ENCODE peak calls at places on chromosome 7, in nine cellular contexts. One of them, this sample, is unnamed.
A peak's percentile ranks its signal among the peaks of the same experiment; 100 is the strongest.

GRCh38 chr7:23662124-23662982 is 17.6 kb upstream of the FAM221A start:
- DNase-seq in ovary: no peak
- DNase-seq in esophagus squamous epithelium: no peak
- DNase-seq in spleen: no peak
- DNase-seq in adrenal gland: no peak
- DNase-seq in body of pancreas: peak; percentile 42
- DNase-seq in sigmoid colon: no peak
- DNase-seq in uterus: no peak
- DNase-seq in H1: no peak
- DNase-seq in this sample: no peak

GRCh38 chr7:152735443-152736004 is 24.0 kb upstream of the ACTR3B start:
- DNase-seq in adrenal gland: peak; percentile 52
- DNase-seq in ovary: no peak
- DNase-seq in esophagus squamous epithelium: no peak
- DNase-seq in uterus: no peak
- DNase-seq in sigmoid colon: no peak
- DNase-seq in body of pancreas: no peak
- DNase-seq in H1: no peak
- DNase-seq in spleen: no peak
- DNase-seq in this sample: peak; percentile 97

GRCh38 chr7:37942934-37943610 is 22.6 kb downstream of the EPDR1 start:
- DNase-seq in sigmoid colon: peak; percentile 73
- DNase-seq in esophagus squamous epithelium: no peak
- DNase-seq in body of pancreas: peak; percentile 97
- DNase-seq in uterus: peak; percentile 47
- DNase-seq in adrenal gland: peak; percentile 95
- DNase-seq in spleen: peak; percentile 76
- DNase-seq in H1: peak; percentile 53
- DNase-seq in ovary: peak; percentile 94
- DNase-seq in this sample: no peak

GRCh38 chr7:82481499-82482097 is 38.0 kb upstream of the CACNA2D1 start:
- DNase-seq in body of pancreas: no peak
- DNase-seq in sigmoid colon: no peak
- DNase-seq in adrenal gland: no peak
- DNase-seq in H1: no peak
- DNase-seq in ovary: no peak
- DNase-seq in esophagus squamous epithelium: no peak
- DNase-seq in spleen: no peak
- DNase-seq in uterus: no peak
- DNase-seq in this sample: peak; percentile 47

GRCh38 chr7:28700790-28701203 is 257.3 kb downstream of the TRIL start:
- DNase-seq in esophagus squamous epithelium: no peak
- DNase-seq in ovary: no peak
- DNase-seq in sigmoid colon: no peak
- DNase-seq in adrenal gland: no peak
- DNase-seq in uterus: no peak
- DNase-seq in H1: no peak
- DNase-seq in spleen: no peak
- DNase-seq in body of pancreas: no peak
- DNase-seq in this sample: no peak

GRCh38 chr7:66776800-66777468 is 36.4 kb downstream of the RABGEF1 start:
- DNase-seq in sigmoid colon: no peak
- DNase-seq in uterus: no peak
- DNase-seq in spleen: no peak
- DNase-seq in ovary: no peak
- DNase-seq in esophagus squamous epithelium: no peak
- DNase-seq in adrenal gland: no peak
- DNase-seq in body of pancreas: no peak
- DNase-seq in H1: no peak
- DNase-seq in this sample: no peak

GRCh38 chr7:158863611-158864506 is 7.5 kb downstream of the DYNC2I1 start:
- DNase-seq in ovary: peak; percentile 79
- DNase-seq in adrenal gland: peak; percentile 91
- DNase-seq in H1: no peak
- DNase-seq in esophagus squamous epithelium: no peak
- DNase-seq in sigmoid colon: peak; percentile 91
- DNase-seq in spleen: peak; percentile 84
- DNase-seq in uterus: peak; percentile 79
- DNase-seq in body of pancreas: peak; percentile 59
- DNase-seq in this sample: peak; percentile 41

GRCh38 chr7:23931633-23932032 is 221.6 kb downstream of the STK31 start:
- DNase-seq in ovary: no peak
- DNase-seq in spleen: no peak
- DNase-seq in sigmoid colon: no peak
- DNase-seq in uterus: no peak
- DNase-seq in body of pancreas: no peak
- DNase-seq in H1: no peak
- DNase-seq in adrenal gland: no peak
- DNase-seq in esophagus squamous epithelium: no peak
- DNase-seq in this sample: no peak

GRCh38 chr7:129315916-129316315 is 91.1 kb downstream of the AHCYL2 start:
- DNase-seq in adrenal gland: no peak
- DNase-seq in body of pancreas: peak; percentile 30
- DNase-seq in uterus: no peak
- DNase-seq in ovary: no peak
- DNase-seq in sigmoid colon: no peak
- DNase-seq in esophagus squamous epithelium: no peak
- DNase-seq in H1: no peak
- DNase-seq in spleen: no peak
- DNase-seq in this sample: no peak
- TF ChIP-seq POLR2A in adrenal gland: no peak
- TF ChIP-seq POLR2A in body of pancreas: no peak
- TF ChIP-seq POLR2A in uterus: no peak
- TF ChIP-seq POLR2A in ovary: no peak
- TF ChIP-seq POLR2A in sigmoid colon: no peak
- TF ChIP-seq POLR2A in esophagus squamous epithelium: no peak
- TF ChIP-seq POLR2A in H1: no peak
- TF ChIP-seq POLR2A in spleen: no peak
- TF ChIP-seq POLR2A in this sample: no peak

GRCh38 chr7:539731-540411 is 20.2 kb upstream of the PDGFA start:
- DNase-seq in sigmoid colon: no peak
- DNase-seq in uterus: no peak
- DNase-seq in ovary: no peak
- DNase-seq in adrenal gland: no peak
- DNase-seq in H1: no peak
- DNase-seq in esophagus squamous epithelium: no peak
- DNase-seq in body of pancreas: peak; percentile 81
- DNase-seq in spleen: no peak
- DNase-seq in this sample: no peak
- H3K27ac ChIP-seq in sigmoid colon: no peak overlapping the region
- H3K27ac ChIP-seq in uterus: no peak overlapping the region
- H3K27ac ChIP-seq in ovary: no peak overlapping the region
- H3K27ac ChIP-seq in adrenal gland: no peak overlapping the region
- H3K27ac ChIP-seq in H1: no peak overlapping the region
- H3K27ac ChIP-seq in esophagus squamous epithelium: peak overlapping the region; percentile 57
- H3K27ac ChIP-seq in body of pancreas: peak overlapping the region; percentile 83
- H3K27ac ChIP-seq in spleen: no peak overlapping the region
- H3K27ac ChIP-seq in this sample: peak overlapping the region; percentile 17

GRCh38 chr7:92837214-92837749 is 909 bp upstream of the CDK6 start:
- DNase-seq in esophagus squamous epithelium: no peak
- DNase-seq in body of pancreas: no peak
- DNase-seq in sigmoid colon: no peak
- DNase-seq in adrenal gland: no peak
- DNase-seq in ovary: no peak
- DNase-seq in spleen: no peak
- DNase-seq in H1: no peak
- DNase-seq in uterus: no peak
- DNase-seq in this sample: peak; percentile 58

GRCh38 chr7:92834661-92835139 is 1.7 kb downstream of the CDK6 start:
- DNase-seq in H1: peak; percentile 80
- DNase-seq in ovary: peak; percentile 62
- DNase-seq in uterus: no peak
- DNase-seq in body of pancreas: peak; percentile 41
- DNase-seq in esophagus squamous epithelium: no peak
- DNase-seq in sigmoid colon: peak; percentile 70
- DNase-seq in adrenal gland: peak; percentile 26
- DNase-seq in spleen: no peak
- DNase-seq in this sample: peak; percentile 28

GRCh38 chr7:92835140-92835850 is 1.1 kb downstream of the CDK6 start:
- DNase-seq in adrenal gland: peak; percentile 70
- DNase-seq in H1: no peak
- DNase-seq in ovary: peak; percentile 56
- DNase-seq in body of pancreas: peak; percentile 78
- DNase-seq in esophagus squamous epithelium: no peak
- DNase-seq in sigmoid colon: peak; percentile 78
- DNase-seq in uterus: peak; percentile 46
- DNase-seq in spleen: peak; percentile 92
- DNase-seq in this sample: peak; percentile 81

GRCh38 chr7:92835851-92836488 is 403 bp downstream of the CDK6 start:
- DNase-seq in esophagus squamous epithelium: no peak
- DNase-seq in ovary: no peak
- DNase-seq in uterus: peak; percentile 19
- DNase-seq in H1: peak; percentile 50
- DNase-seq in adrenal gland: peak; percentile 35
- DNase-seq in sigmoid colon: peak; percentile 65
- DNase-seq in spleen: peak; percentile 76
- DNase-seq in body of pancreas: peak; percentile 34
- DNase-seq in this sample: no peak

GRCh38 chr7:92836489-92837213 is at the start of gene CDK6:
- DNase-seq in esophagus squamous epithelium: no peak
- DNase-seq in adrenal gland: peak; percentile 55
- DNase-seq in ovary: peak; percentile 73
- DNase-seq in body of pancreas: peak; percentile 77
- DNase-seq in spleen: peak; percentile 92
- DNase-seq in H1: peak; percentile 67
- DNase-seq in uterus: peak; percentile 43
- DNase-seq in sigmoid colon: peak; percentile 78
- DNase-seq in this sample: peak; percentile 66
- TF ChIP-seq POLR2A in esophagus squamous epithelium: no peak
- TF ChIP-seq POLR2A in adrenal gland: peak; percentile 13
- TF ChIP-seq POLR2A in ovary: no peak
- TF ChIP-seq POLR2A in body of pancreas: peak; percentile 14
- TF ChIP-seq POLR2A in spleen: no peak
- TF ChIP-seq POLR2A in H1: no peak
- TF ChIP-seq POLR2A in uterus: peak; percentile 22
- TF ChIP-seq POLR2A in sigmoid colon: no peak
- TF ChIP-seq POLR2A in this sample: no peak

GRCh38 chr7:75650671-75651070 is 88.1 kb downstream of the HIP1 start:
- DNase-seq in adrenal gland: peak; percentile 90
- DNase-seq in esophagus squamous epithelium: no peak
- DNase-seq in uterus: peak; percentile 47
- DNase-seq in H1: no peak
- DNase-seq in spleen: peak; percentile 87
- DNase-seq in ovary: no peak
- DNase-seq in sigmoid colon: no peak
- DNase-seq in body of pancreas: peak; percentile 50
- DNase-seq in this sample: peak; percentile 92
- H3K27ac ChIP-seq in adrenal gland: peak overlapping the region; percentile 44
- H3K27ac ChIP-seq in esophagus squamous epithelium: peak overlapping the region; percentile 68
- H3K27ac ChIP-seq in uterus: peak overlapping the region; percentile 25
- H3K27ac ChIP-seq in H1: no peak overlapping the region
- H3K27ac ChIP-seq in spleen: peak overlapping the region; percentile 79
- H3K27ac ChIP-seq in ovary: no peak overlapping the region
- H3K27ac ChIP-seq in sigmoid colon: peak overlapping the region; percentile 52
- H3K27ac ChIP-seq in body of pancreas: no peak overlapping the region
- H3K27ac ChIP-seq in this sample: no peak overlapping the region

DNA sequence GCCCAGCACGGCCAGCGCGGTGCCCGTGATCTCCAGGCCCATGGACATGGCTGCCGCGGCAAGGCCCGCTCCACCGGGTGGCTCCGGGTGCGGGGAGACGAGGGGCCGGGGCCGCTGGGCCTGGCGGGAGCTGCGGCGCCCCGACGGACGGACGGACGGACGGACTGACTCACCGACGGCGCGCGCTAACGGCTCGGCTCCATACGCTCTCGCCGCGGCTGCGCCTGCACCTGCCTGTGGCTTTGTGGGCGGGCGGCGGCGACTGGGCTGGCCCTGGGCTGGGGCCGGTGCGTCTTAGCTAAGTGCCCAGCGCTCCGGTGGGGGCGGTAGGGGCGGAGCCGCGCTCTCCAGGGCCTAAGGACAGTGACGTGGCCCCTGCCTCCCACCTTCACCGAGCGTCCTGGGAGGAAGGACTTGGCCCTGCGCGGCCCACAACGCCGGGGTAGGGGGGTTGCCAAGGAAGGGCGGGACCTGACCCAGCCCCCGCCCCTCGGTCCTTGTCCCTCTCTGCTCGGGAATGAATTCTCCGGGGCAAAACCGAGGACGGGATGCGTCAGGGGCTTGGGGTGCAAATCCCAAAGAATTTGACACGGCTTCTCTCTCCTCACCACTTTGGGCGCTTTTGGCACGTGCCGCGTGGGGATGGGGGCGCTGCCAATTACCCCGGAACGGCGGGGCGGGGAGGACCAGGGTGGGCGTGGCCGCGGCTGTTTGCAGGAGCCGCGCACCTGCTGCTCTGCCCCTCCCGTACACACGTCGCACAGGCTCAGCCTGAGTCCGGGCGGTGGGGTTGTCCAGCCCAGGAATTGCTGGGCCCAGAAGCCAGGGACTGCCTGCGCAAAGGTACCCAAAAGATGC is at the start of gene CLDN3:
- DNase-seq in esophagus squamous epithelium: no peak
- DNase-seq in sigmoid colon: no peak
- DNase-seq in H1: peak; percentile 92
- DNase-seq in uterus: no peak
- DNase-seq in ovary: no peak
- DNase-seq in spleen: no peak
- DNase-seq in body of pancreas: peak; percentile 99
- DNase-seq in adrenal gland: no peak
- DNase-seq in this sample: no peak
- TF ChIP-seq POLR2A in esophagus squamous epithelium: no peak
- TF ChIP-seq POLR2A in sigmoid colon: peak; percentile 55
- TF ChIP-seq POLR2A in H1: peak; percentile 76
- TF ChIP-seq POLR2A in uterus: peak; percentile 73
- TF ChIP-seq POLR2A in ovary: no peak
- TF ChIP-seq POLR2A in spleen: no peak
- TF ChIP-seq POLR2A in body of pancreas: peak; percentile 95
- TF ChIP-seq POLR2A in adrenal gland: no peak
- TF ChIP-seq POLR2A in this sample: no peak

DNA sequence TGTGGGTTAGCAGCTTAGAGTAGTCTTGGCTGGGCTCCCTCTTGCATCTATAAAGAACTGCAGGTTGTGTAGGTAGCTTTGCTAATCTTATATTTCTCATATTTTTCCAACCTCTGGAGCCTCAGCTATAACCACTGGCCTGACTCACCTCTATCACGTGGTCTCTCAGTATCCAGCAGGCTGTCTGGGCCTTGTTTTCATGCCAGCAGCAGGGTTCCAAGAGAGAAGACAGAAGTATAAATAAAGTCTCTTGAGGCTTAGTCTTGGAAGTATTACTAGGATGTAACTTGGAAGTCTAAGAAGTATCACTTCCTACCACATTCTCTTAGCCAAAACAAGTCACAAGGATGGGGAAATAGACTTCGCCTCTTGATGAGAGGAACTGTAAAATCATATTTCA is 73.3 kb downstream of the WIPF3 start:
- DNase-seq in spleen: no peak
- DNase-seq in adrenal gland: no peak
- DNase-seq in body of pancreas: peak; percentile 19
- DNase-seq in esophagus squamous epithelium: no peak
- DNase-seq in ovary: no peak
- DNase-seq in H1: no peak
- DNase-seq in sigmoid colon: peak; percentile 85
- DNase-seq in uterus: no peak
- DNase-seq in this sample: no peak
- H3K27ac ChIP-seq in spleen: no peak overlapping the region
- H3K27ac ChIP-seq in adrenal gland: no peak overlapping the region
- H3K27ac ChIP-seq in body of pancreas: no peak overlapping the region
- H3K27ac ChIP-seq in esophagus squamous epithelium: no peak overlapping the region
- H3K27ac ChIP-seq in ovary: no peak overlapping the region
- H3K27ac ChIP-seq in H1: no peak overlapping the region
- H3K27ac ChIP-seq in sigmoid colon: no peak overlapping the region
- H3K27ac ChIP-seq in uterus: no peak overlapping the region
- H3K27ac ChIP-seq in this sample: no peak overlapping the region